ENCODE peak calls at places on chromosomes 16 and 17, in four cellular contexts. One of them, this sample, is unnamed.
A peak's percentile ranks its signal among the peaks of the same experiment; 100 is the strongest.

GRCh38 chr16:57349212-57350031 is 9.2 kb upstream of the CCL22 start:
- DNase-seq in HepG2: no peak
- DNase-seq in GM12878: peak; percentile 44
- DNase-seq in K562: no peak
- DNase-seq in this sample: no peak

GRCh38 chr17:80980397-80981061 is 11.1 kb upstream of the CHMP6 start:
- DNase-seq in K562: no peak
- DNase-seq in GM12878: no peak
- DNase-seq in HepG2: no peak
- DNase-seq in this sample: no peak

GRCh38 chr17:65785109-65785508 is 223.7 kb upstream of the AXIN2 start:
- DNase-seq in GM12878: no peak
- DNase-seq in HepG2: peak; percentile 95
- DNase-seq in K562: peak; percentile 8
- DNase-seq in this sample: peak; percentile 18

GRCh38 chr17:68509151-68510057 is 2.8 kb upstream of the PRKAR1A start:
- DNase-seq in HepG2: peak; percentile 77
- DNase-seq in K562: peak; percentile 19
- DNase-seq in GM12878: no peak
- DNase-seq in this sample: no peak

GRCh38 chr16:31344712-31345111 is 10.3 kb upstream of the ITGAX start:
- DNase-seq in GM12878: peak; percentile 62
- DNase-seq in HepG2: peak; percentile 8
- DNase-seq in K562: no peak
- DNase-seq in this sample: no peak

GRCh38 chr17:82531431-82531881 is 11.9 kb downstream of the FOXK2 start:
- DNase-seq in HepG2: no peak
- DNase-seq in GM12878: no peak
- DNase-seq in K562: no peak
- DNase-seq in this sample: no peak

GRCh38 chr17:17888821-17889220 is 52.0 kb upstream of the SREBF1 start:
- DNase-seq in GM12878: no peak
- DNase-seq in K562: no peak
- DNase-seq in HepG2: no peak
- DNase-seq in this sample: peak; percentile 44

GRCh38 chr17:48176456-48176855 is 68.9 kb downstream of the SNX11 start:
- DNase-seq in K562: no peak
- DNase-seq in HepG2: no peak
- DNase-seq in GM12878: no peak
- DNase-seq in this sample: no peak

GRCh38 chr17:12422632-12423031 is 243.1 kb upstream of the MYOCD start:
- DNase-seq in HepG2: no peak
- DNase-seq in K562: no peak
- DNase-seq in GM12878: no peak
- DNase-seq in this sample: no peak

GRCh38 chr17:17328251-17328650 is 25.1 kb downstream of the NT5M start:
- DNase-seq in K562: no peak
- DNase-seq in HepG2: no peak
- DNase-seq in GM12878: no peak
- DNase-seq in this sample: no peak

GRCh38 chr16:26673011-26673410 is 393.7 kb upstream of the C16orf82 start:
- DNase-seq in HepG2: no peak
- DNase-seq in GM12878: no peak
- DNase-seq in K562: no peak
- DNase-seq in this sample: no peak

GRCh38 chr17:56424543-56425044 is 168.9 kb upstream of the NOG start:
- DNase-seq in HepG2: no peak
- DNase-seq in K562: no peak
- DNase-seq in GM12878: no peak
- DNase-seq in this sample: no peak

GRCh38 chr17:74201250-74201649 is 2.2 kb upstream of the RPL38 start:
- DNase-seq in K562: peak; percentile 50
- DNase-seq in GM12878: no peak
- DNase-seq in HepG2: no peak
- DNase-seq in this sample: peak; percentile 42

GRCh38 chr16:31386157-31386984 is 6.8 kb upstream of the ITGAD start:
- DNase-seq in GM12878: no peak
- DNase-seq in K562: peak; percentile 25
- DNase-seq in HepG2: no peak
- DNase-seq in this sample: peak; percentile 37

GRCh38 chr16:8923199-8923598 is 40.5 kb downstream of the USP7 start:
- DNase-seq in K562: peak; percentile 7
- DNase-seq in GM12878: no peak
- DNase-seq in HepG2: no peak
- DNase-seq in this sample: no peak

GRCh38 chr16:15643453-15644305 is 725 bp upstream of the MARF1 start:
- DNase-seq in HepG2: peak; percentile 84
- DNase-seq in K562: peak; percentile 69
- DNase-seq in GM12878: no peak
- DNase-seq in this sample: peak; percentile 74

GRCh38 chr17:44081681-44082080 is 11.1 kb downstream of the G6PC3 start:
- DNase-seq in HepG2: no peak
- DNase-seq in GM12878: no peak
- DNase-seq in K562: no peak
- DNase-seq in this sample: no peak

GRCh38 chr17:8438441-8438840 is 2.8 kb downstream of the NDEL1 start:
- DNase-seq in K562: no peak
- DNase-seq in HepG2: no peak
- DNase-seq in GM12878: no peak
- DNase-seq in this sample: no peak

GRCh38 chr17:63405741-63406261 is 40.3 kb downstream of the CYB561 start:
- DNase-seq in HepG2: peak; percentile 67
- DNase-seq in K562: peak; percentile 73
- DNase-seq in GM12878: no peak
- DNase-seq in this sample: peak; percentile 63
- TF ChIP-seq CHD4 in HepG2: no peak
- TF ChIP-seq CHD4 in K562: no peak
- TF ChIP-seq CHD4 in GM12878: no peak
- TF ChIP-seq CHD4 in this sample: no peak

GRCh38 chr17:36777118-36777517 is 160.2 kb upstream of the LHX1 start:
- DNase-seq in GM12878: no peak
- DNase-seq in K562: peak; percentile 37
- DNase-seq in HepG2: no peak
- DNase-seq in this sample: no peak
- TF ChIP-seq CHD4 in GM12878: no peak
- TF ChIP-seq CHD4 in K562: no peak
- TF ChIP-seq CHD4 in HepG2: no peak
- TF ChIP-seq CHD4 in this sample: no peak

GRCh38 chr16:86566966-86567700 is 504 bp downstream of the FOXC2 start:
- DNase-seq in HepG2: no peak
- DNase-seq in K562: no peak
- DNase-seq in GM12878: no peak
- DNase-seq in this sample: no peak
- TF ChIP-seq CHD4 in HepG2: no peak
- TF ChIP-seq CHD4 in K562: no peak
- TF ChIP-seq CHD4 in GM12878: no peak
- TF ChIP-seq CHD4 in this sample: no peak

GRCh38 chr16:79599256-79599836 is 1.2 kb downstream of the MAF start:
- DNase-seq in GM12878: no peak
- DNase-seq in K562: no peak
- DNase-seq in HepG2: no peak
- DNase-seq in this sample: peak; percentile 16
- TF ChIP-seq CHD4 in GM12878: no peak
- TF ChIP-seq CHD4 in K562: no peak
- TF ChIP-seq CHD4 in HepG2: no peak
- TF ChIP-seq CHD4 in this sample: no peak